ENCODE peak calls at places on chromosomes 2 and 18, in four cellular contexts. B is GM23248, Q is HCT116, Z is neural progenitor cell. N is an unnamed sample.

GRCh38 chr2:234212534-234212933 is 162.0 kb downstream of the SPP2 start:
- DNase-seq in Z (no peak), B (no peak), Q (no peak), N (no peak)

GRCh38 chr18:61635901-61636528 is 256.8 kb downstream of the RNF152 start:
- DNase-seq in Q (peak), B (peak), Z (peak), N (peak)

GRCh38 chr2:119417898-119418297 is 13.8 kb upstream of the TMEM37 start:
- DNase-seq in B (no peak), Z (no peak), Q (no peak), N (no peak)

GRCh38 chr2:46813046-46813445 is 102.6 kb downstream of the MCFD2 start:
- DNase-seq in B (peak), Z (no peak), Q (no peak), N (no peak)

GRCh38 chr2:187890690-187891089 is 336.5 kb upstream of the TFPI start:
- DNase-seq in Q (no peak), Z (no peak), B (no peak), N (no peak)

GRCh38 chr18:66761166-66761565 is 157.3 kb upstream of the CDH19 start:
- DNase-seq in Z (no peak), Q (no peak), B (no peak), N (no peak)

GRCh38 chr18:60978338-60978737 is 354.9 kb upstream of the CDH20 start:
- DNase-seq in B (peak), Z (no peak), Q (no peak), N (peak)

GRCh38 chr2:111670776-111671175 is 213.2 kb downstream of the ANAPC1 start:
- DNase-seq in Z (no peak), Q (no peak), B (no peak), N (no peak)

GRCh38 chr2:118616432-118616831 is 231.0 kb downstream of the EN1 start:
- DNase-seq in B (no peak), Q (no peak), Z (no peak), N (no peak)

GRCh38 chr2:147247749-147248148 is 597.1 kb upstream of the ACVR2A start:
- DNase-seq in B (no peak), Q (no peak), Z (no peak), N (no peak)

GRCh38 chr2:189952536-189953109 is 109.9 kb downstream of the MSTN start:
- DNase-seq in Q (no peak), B (no peak), Z (no peak), N (no peak)

GRCh38 chr2:237025090-237025865 is 60.4 kb upstream of the COPS8 start:
- DNase-seq in Z (no peak), B (peak), Q (peak), N (peak)

GRCh38 chr2:26401739-26402541 is at the start of gene DRC1:
- DNase-seq in B (peak), Z (peak), Q (no peak), N (no peak)

GRCh38 chr2:62642429-62643099 is 62.9 kb upstream of the EHBP1 start:
- DNase-seq in Q (no peak), Z (no peak), B (no peak), N (no peak)

GRCh38 chr18:11883153-11883552 is 25.0 kb downstream of the MPPE1 start:
- DNase-seq in Z (no peak), B (no peak), Q (no peak), N (peak)

GRCh38 chr2:211328126-211328525 is 771.7 kb downstream of the CPS1 start:
- DNase-seq in Q (no peak), Z (no peak), B (no peak), N (no peak)

GRCh38 chr2:134549104-134549503 is 169.7 kb downstream of the TMEM163 start:
- DNase-seq in Q (no peak), Z (no peak), B (peak), N (peak)

GRCh38 chr2:177161741-177162440 is 50.7 kb upstream of the HNRNPA3 start:
- DNase-seq in Z (peak), B (peak), Q (no peak), N (peak)

GRCh38 chr2:68709421-68709911 is 25.1 kb upstream of the ARHGAP25 start:
- DNase-seq in B (peak), Q (peak), Z (peak), N (peak)
- TF ChIP-seq EZH2phosphoT487 in B (no peak), Q (no peak), Z (no peak), N (no peak)

GRCh38 chr18:74498712-74499629 is 2.8 kb downstream of the CNDP2 start:
- DNase-seq in Z (no peak), B (peak), Q (no peak), N (no peak)
- H3K4me3 ChIP-seq in Z (no peak), B (peak), Q (no peak), N (peak)

DNA sequence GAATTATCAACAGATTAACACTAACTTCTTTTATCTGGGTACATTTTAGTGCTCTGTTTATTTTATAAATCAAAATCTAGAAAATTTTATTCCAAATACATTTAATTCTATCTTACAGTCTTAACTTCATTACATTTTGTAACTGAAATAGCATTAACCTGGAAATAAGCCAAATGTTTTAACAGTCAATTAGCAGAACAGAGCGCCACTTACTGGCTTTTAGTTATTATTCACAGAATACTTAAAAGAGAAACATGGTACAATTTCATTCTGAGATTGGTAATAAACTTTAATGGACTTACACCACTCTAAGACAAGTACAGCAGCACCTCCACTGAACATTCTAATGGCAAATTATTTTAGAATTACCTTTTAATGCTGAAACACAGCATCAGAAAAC is 38.6 kb downstream of the SS18 start:
- DNase-seq in Q (no peak), Z (no peak), B (no peak), N (no peak)
- H3K9ac ChIP-seq in Q (no peak), Z (no peak), B (no peak), N (no peak)

GRCh38 chr2:96156011-96156820 is 11.0 kb upstream of the DUSP2 start:
- DNase-seq in Q (no peak), B (no peak), Z (no peak), N (no peak)

GRCh38 chr2:96158554-96158940 is 13.3 kb upstream of the DUSP2 start:
- DNase-seq in Q (no peak), Z (no peak), B (no peak), N (no peak)

GRCh38 chr2:96159084-96159830 is 14.0 kb upstream of the DUSP2 start:
- DNase-seq in Q (no peak), Z (no peak), B (no peak), N (no peak)

GRCh38 chr2:96156926-96157648 is 11.8 kb upstream of the DUSP2 start:
- DNase-seq in Z (no peak), Q (no peak), B (no peak), N (no peak)

GRCh38 chr2:96157649-96158553 is 12.7 kb upstream of the DUSP2 start:
- DNase-seq in B (peak), Q (no peak), Z (no peak), N (no peak)
- TF ChIP-seq EZH2phosphoT487 in B (no peak), Q (no peak), Z (no peak), N (no peak)

DNA sequence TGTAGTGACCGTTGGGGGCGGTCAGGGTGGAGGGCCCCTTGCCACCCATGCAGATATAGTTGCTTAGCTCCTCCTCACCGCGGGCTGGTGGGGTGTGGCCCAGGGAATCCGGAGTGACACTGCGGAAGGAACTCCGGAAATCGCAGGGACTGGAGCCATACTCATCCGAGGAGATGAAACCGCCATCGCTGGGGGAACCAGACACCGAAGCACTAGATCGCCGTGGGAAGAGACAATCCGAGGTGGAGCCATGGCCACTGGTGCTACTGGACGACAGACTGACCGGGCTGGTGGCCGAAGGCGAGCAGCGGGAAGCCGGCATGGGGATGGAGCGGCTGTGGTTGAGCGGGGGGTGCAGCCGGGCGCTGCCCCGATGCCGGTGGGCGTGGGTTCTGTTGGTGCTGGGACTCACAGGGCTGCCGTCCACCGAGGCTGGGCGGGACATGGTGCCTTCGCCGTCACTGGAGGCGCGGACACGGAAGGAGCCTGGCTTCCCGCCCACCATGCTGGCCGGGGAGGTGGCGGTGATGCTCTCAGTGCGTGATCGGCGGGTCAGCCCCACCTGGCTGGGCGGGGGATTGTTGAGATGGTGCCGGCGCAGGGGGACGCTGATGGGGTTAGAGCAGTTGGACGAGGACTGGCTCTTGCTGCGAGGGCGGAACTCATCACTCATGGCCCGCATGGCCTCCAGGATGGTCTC is 2.2 kb downstream of the IRS1 start:
- DNase-seq in Q (no peak), B (peak), Z (no peak), N (peak)
- H3K4me3 ChIP-seq in Q (no peak), B (peak), Z (no peak), N (peak)

DNA sequence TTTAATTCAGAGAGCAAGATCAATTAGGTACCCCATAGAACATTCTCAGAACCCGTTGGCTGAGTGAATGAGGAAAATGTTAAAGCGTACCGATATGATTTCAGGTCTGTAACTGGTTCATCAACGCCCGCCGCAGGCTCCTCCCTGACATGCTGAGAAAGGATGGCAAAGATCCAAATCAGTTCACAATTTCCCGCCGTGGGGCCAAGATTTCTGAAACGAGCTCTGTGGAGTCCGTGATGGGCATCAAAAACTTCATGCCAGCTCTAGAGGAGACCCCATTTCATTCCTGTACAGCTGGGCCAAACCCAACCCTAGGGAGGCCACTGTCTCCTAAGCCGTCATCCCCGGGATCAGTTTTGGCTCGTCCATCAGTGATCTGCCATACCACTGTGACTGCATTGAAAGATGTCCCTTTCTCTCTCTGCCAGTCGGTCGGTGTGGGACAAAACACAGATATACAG is 7.3 kb downstream of the TGIF1 start:
- DNase-seq in Q (no peak), B (no peak), Z (no peak), N (no peak)
- H3K9ac ChIP-seq in Q (no peak), B (no peak), Z (no peak), N (peak)

GRCh38 chr2:54955674-54956391 is 94.4 kb downstream of the RTN4 start:
- DNase-seq in Q (no peak), B (no peak), Z (no peak), N (peak)
- TF ChIP-seq EZH2phosphoT487 in Q (no peak), B (no peak), Z (no peak), N (no peak)

GRCh38 chr18:76564636-76565237 is 69.7 kb upstream of the ZNF516 start:
- DNase-seq in Q (no peak), B (no peak), Z (no peak), N (no peak)
- H3K4me3 ChIP-seq in Q (no peak), B (peak), Z (no peak), N (peak)

GRCh38 chr2:9228088-9228751 is 21.6 kb downstream of the ASAP2 start:
- DNase-seq in Z (no peak), Q (no peak), B (peak), N (peak)
- H3K9ac ChIP-seq in Z (no peak), Q (no peak), B (peak), N (no peak)